ENCODE peak calls at places on chromosomes 5 and 9, in four cellular contexts. J is neural progenitor cell, O is transverse colon, Y is lower lobe of right lung. R is an unnamed sample.

GRCh38 chr5:31346896-31347557 is 153.5 kb downstream of the CDH6 start:
- DNase-seq in Y (no peak), J (no peak), O (no peak), R (no peak)

GRCh38 chr9:135919318-135919717 is 12.0 kb upstream of the CAMSAP1 start:
- DNase-seq in O (no peak), J (no peak), Y (no peak), R (no peak)

GRCh38 chr9:92432350-92432749 is 8.1 kb upstream of the OMD start:
- DNase-seq in O (no peak), J (no peak), Y (no peak), R (no peak)

GRCh38 chr9:70435948-70436347 is 21.5 kb upstream of the KLF9 start:
- DNase-seq in O (no peak), Y (no peak), J (no peak), R (peak; percentile 50)

GRCh38 chr9:27276182-27277030 is 20.5 kb downstream of the EQTN start:
- DNase-seq in O (no peak), Y (no peak), J (peak; percentile 73), R (no peak)

GRCh38 chr5:136212252-136212721 is 19.3 kb upstream of the SMIM32 start:
- DNase-seq in Y (peak; percentile 53), O (peak; percentile 67), J (peak; percentile 73), R (peak; percentile 49)

GRCh38 chr5:20972419-20972925 is 984.5 kb upstream of the CDH18 start:
- DNase-seq in J (peak; percentile 26), O (no peak), Y (peak; percentile 38), R (peak; percentile 19)

GRCh38 chr5:168600409-168600808 is 21.2 kb upstream of the PANK3 start:
- DNase-seq in O (peak; percentile 71), J (peak; percentile 25), Y (no peak), R (no peak)

GRCh38 chr5:179324760-179325295 is 20.4 kb downstream of the ADAMTS2 start:
- DNase-seq in Y (no peak), O (no peak), J (no peak), R (no peak)

GRCh38 chr9:86434039-86434726 is 80.0 kb upstream of the TUT7 start:
- DNase-seq in O (no peak), J (peak; percentile 64), Y (no peak), R (no peak)

GRCh38 chr5:145072880-145073279 is 762.3 kb downstream of the PRELID2 start:
- DNase-seq in O (no peak), J (peak; percentile 74), Y (no peak), R (no peak)

GRCh38 chr9:138072897-138073296 is 195.3 kb downstream of the CACNA1B start:
- DNase-seq in O (no peak), J (no peak), Y (no peak), R (no peak)
- H3K27ac ChIP-seq in O (no peak overlapping the region), J (no peak overlapping the region), Y (no peak overlapping the region), R (no peak overlapping the region)

DNA sequence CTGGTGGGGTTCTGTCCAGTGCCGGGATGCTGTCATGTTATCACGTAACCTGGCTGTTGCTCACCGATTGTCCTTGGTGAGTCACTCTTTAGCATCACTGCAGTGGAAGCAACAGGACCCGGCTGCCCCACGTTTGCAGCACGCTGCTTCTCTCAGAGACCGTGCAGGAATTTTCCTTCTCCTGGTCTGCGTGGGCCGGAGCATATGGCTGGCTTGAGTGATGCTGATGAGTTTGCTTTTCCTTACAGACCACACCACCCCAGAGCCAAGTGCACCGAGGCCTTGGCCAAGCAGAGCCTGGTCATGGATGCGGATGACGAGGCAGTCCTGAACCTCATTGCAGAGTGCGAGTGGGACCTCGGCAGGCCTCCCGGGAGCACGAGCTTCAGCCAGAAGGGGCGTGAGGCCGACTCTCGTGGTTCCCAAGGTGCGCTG is 21.4 kb downstream of the CEP72 start:
- DNase-seq in O (no peak), J (peak; percentile 22), Y (peak; percentile 42), R (no peak)
- H3K27ac ChIP-seq in O (no peak overlapping the region), J (peak overlapping the region; percentile 29), Y (no peak overlapping the region), R (no peak overlapping the region)

GRCh38 chr5:135190345-135191083 is 156.5 kb upstream of the PITX1 start:
- DNase-seq in O (no peak), J (peak; percentile 37), Y (no peak), R (no peak)
- H3K27ac ChIP-seq in O (peak overlapping the region; percentile 34), J (no peak overlapping the region), Y (no peak overlapping the region), R (no peak overlapping the region)

DNA sequence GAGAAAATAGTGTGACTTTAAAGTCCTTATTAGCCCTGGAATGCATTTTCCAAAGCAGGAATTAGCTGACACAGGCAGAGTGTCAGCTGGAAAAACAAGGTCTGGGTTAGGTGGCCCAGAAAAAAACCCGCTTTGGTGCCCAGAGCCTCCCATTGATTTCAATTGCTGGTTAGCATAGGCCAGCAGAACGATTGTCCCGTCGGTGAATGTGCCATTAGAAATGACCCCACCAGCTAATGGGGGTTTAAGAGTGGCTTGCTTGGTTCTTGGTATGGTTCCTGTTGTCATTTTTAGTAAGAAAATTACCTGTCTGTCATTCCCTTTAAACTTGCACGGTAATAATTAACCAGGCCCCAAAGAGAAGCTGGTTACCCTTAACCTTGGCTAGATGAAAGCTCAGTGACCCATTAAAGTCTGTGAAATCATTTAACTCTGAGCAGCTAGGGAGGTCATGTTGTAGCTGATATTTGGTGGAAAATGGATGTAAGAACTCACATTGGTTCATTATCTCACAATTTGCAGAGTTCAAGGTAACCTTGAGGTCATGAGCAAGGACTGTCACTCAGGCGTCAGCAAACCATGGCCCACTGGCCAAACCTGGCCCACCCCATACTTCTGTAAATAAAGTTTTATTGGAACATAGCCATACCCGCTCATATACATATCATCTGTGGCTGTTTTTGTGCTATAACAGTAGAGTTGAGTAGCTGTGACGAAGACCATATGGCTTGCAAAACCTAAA is 61.8 kb upstream of the CPEB4 start:
- DNase-seq in J (no peak), O (no peak), Y (no peak), R (no peak)
- H3K27ac ChIP-seq in J (no peak overlapping the region), O (no peak overlapping the region), Y (no peak overlapping the region), R (no peak overlapping the region)

GRCh38 chr9:4508907-4509589 is 18.8 kb downstream of the SLC1A1 start:
- DNase-seq in J (no peak), Y (no peak), O (no peak), R (no peak)
- H3K27ac ChIP-seq in J (no peak overlapping the region), Y (no peak overlapping the region), O (peak overlapping the region; percentile 56), R (no peak overlapping the region)

GRCh38 chr5:125306741-125307140 is 560.3 kb upstream of the ZNF608 start:
- DNase-seq in Y (no peak), J (no peak), O (no peak), R (no peak)
- H3K27ac ChIP-seq in Y (no peak overlapping the region), J (no peak overlapping the region), O (no peak overlapping the region), R (no peak overlapping the region)

GRCh38 chr5:78527054-78527884 is 121.3 kb downstream of the LHFPL2 start:
- DNase-seq in Y (peak; percentile 54), J (peak; percentile 40), O (peak; percentile 56), R (peak; percentile 82)
- H3K27ac ChIP-seq in Y (peak overlapping the region; percentile 76), J (no peak overlapping the region), O (peak overlapping the region; percentile 68), R (peak overlapping the region; percentile 61)

R was measured in heart left ventricle.